ENCODE peak calls at places on chromosomes 7 and 10, in six cellular contexts. I, R, T, F, B and H are unnamed samples.

GRCh38 chr10:34758447-34758996 is 56.6 kb downstream of the PARD3 start:
- DNase-seq in I (no peak), B (peak), F (no peak), T (no peak), R (peak), H (peak)

GRCh38 chr7:74252893-74253292 is 1.3 kb downstream of the RFC2 start:
- DNase-seq in R (no peak), F (no peak), I (no peak), B (no peak), T (no peak), H (no peak)

GRCh38 chr7:114973147-114973546 is 51.3 kb downstream of the MDFIC start:
- DNase-seq in T (no peak), I (no peak), F (no peak), B (peak), R (no peak), H (no peak)

GRCh38 chr7:73567701-73568685 is 10.4 kb downstream of the TBL2 start:
- DNase-seq in R (no peak), T (no peak), F (no peak), I (no peak), B (peak), H (no peak)

GRCh38 chr7:139850906-139851305 is 21.8 kb downstream of the TBXAS1 start:
- DNase-seq in T (no peak), I (no peak), R (no peak), B (no peak), F (no peak), H (no peak)

GRCh38 chr10:61837748-61838055 is 63.8 kb upstream of the ARID5B start:
- DNase-seq in I (no peak), R (no peak), T (no peak), B (no peak), F (no peak), H (no peak)

GRCh38 chr7:137399827-137400823 is 56.6 kb upstream of the PTN start:
- DNase-seq in I (no peak), F (no peak), R (no peak), T (no peak), B (peak), H (peak)

GRCh38 chr10:78852856-78853255 is 215.9 kb upstream of the ZMIZ1 start:
- DNase-seq in T (peak), F (no peak), B (peak), R (no peak), I (no peak), H (peak)

GRCh38 chr7:74044366-74045350 is 16.7 kb downstream of the ELN start:
- DNase-seq in B (no peak), F (peak), R (no peak), T (no peak), I (no peak), H (no peak)

GRCh38 chr10:84201682-84202081 is 7.3 kb downstream of the CDHR1 start:
- DNase-seq in T (no peak), F (no peak), B (no peak), I (no peak), R (no peak), H (no peak)

GRCh38 chr7:151433721-151434400 is 6.1 kb downstream of the CRYGN start:
- DNase-seq in R (no peak), I (no peak), B (no peak), F (no peak), T (no peak), H (no peak)

GRCh38 chr10:14748471-14748870 is 26.2 kb downstream of the FAM107B start:
- DNase-seq in I (no peak), B (no peak), F (peak), T (no peak), R (no peak), H (no peak)

GRCh38 chr7:121372376-121373024 is 23.6 kb downstream of the FAM3C start:
- DNase-seq in R (no peak), I (no peak), B (no peak), T (no peak), F (no peak), H (no peak)

GRCh38 chr10:29343607-29344038 is 54.8 kb downstream of the LYZL1 start:
- DNase-seq in R (peak), B (no peak), F (no peak), T (no peak), I (no peak), H (no peak)

GRCh38 chr7:39071116-39071515 is 93.4 kb downstream of the POU6F2 start:
- DNase-seq in I (no peak), F (no peak), B (no peak), R (no peak), T (no peak), H (no peak)

GRCh38 chr7:155336812-155337602 is 39.3 kb downstream of the INSIG1 start:
- DNase-seq in T (no peak), R (no peak), B (no peak), F (no peak), I (no peak), H (no peak)

GRCh38 chr10:91190388-91190870 is 30.0 kb upstream of the PCGF5 start:
- DNase-seq in F (no peak), R (no peak), T (no peak), I (no peak), B (no peak), H (no peak)

GRCh38 chr10:124087672-124088634 is 5.4 kb downstream of the CHST15 start:
- DNase-seq in T (no peak), B (peak), F (no peak), I (peak), R (no peak), H (peak)

GRCh38 chr7:130838738-130839137 is 104.7 kb upstream of the KLF14 start:
- DNase-seq in R (no peak), B (peak), F (no peak), I (no peak), T (no peak), H (peak)

GRCh38 chr10:91290607-91291006 is 70.1 kb downstream of the PCGF5 start:
- DNase-seq in R (no peak), F (no peak), B (no peak), T (no peak), I (no peak), H (no peak)

GRCh38 chr10:28177944-28178637 is 124.8 kb downstream of the MPP7 start:
- DNase-seq in B (no peak), R (no peak), I (no peak), F (no peak), T (no peak), H (peak)

GRCh38 chr7:50332241-50333176 is 28.0 kb downstream of the IKZF1 start:
- DNase-seq in I (no peak), R (no peak), T (no peak), F (no peak), B (no peak), H (no peak)

GRCh38 chr10:78905940-78906308 is 162.8 kb upstream of the ZMIZ1 start:
- DNase-seq in F (peak), R (no peak), T (peak), B (no peak), I (no peak), H (no peak)

GRCh38 chr7:27187702-27188665 is 3.0 kb upstream of the HOXA11 start:
- DNase-seq in B (no peak), T (no peak), F (no peak), I (no peak), R (no peak), H (no peak)

GRCh38 chr10:116771101-116771705 is 28.8 kb upstream of the HSPA12A start:
- DNase-seq in B (peak), R (no peak), T (no peak), I (no peak), F (no peak), H (peak)

GRCh38 chr10:34598972-34599371 is 216.1 kb downstream of the PARD3 start:
- DNase-seq in F (no peak), I (no peak), R (no peak), T (no peak), B (no peak), H (no peak)